ENCODE peak calls at places on chromosomes 13 and 19, in seven cellular contexts. One of them, this sample, is unnamed.

GRCh38 chr13:63435668-63436275 is 2020.1 kb upstream of the PCDH20 start:
- DNase-seq in GM23338: no peak
- DNase-seq in neural progenitor cell: no peak
- DNase-seq in K562: no peak
- DNase-seq in fibroblast of lung: peak; percentile 100
- DNase-seq in PC-9: peak; percentile 40
- DNase-seq in mammary epithelial cell: peak; percentile 64
- DNase-seq in this sample: no peak

GRCh38 chr19:35447870-35448492 is at the start of gene FFAR2:
- DNase-seq in mammary epithelial cell: no peak
- DNase-seq in GM23338: no peak
- DNase-seq in K562: no peak
- DNase-seq in PC-9: no peak
- DNase-seq in fibroblast of lung: no peak
- DNase-seq in neural progenitor cell: no peak
- DNase-seq in this sample: no peak

GRCh38 chr13:108223850-108224503 is 5.8 kb downstream of the ABHD13 start:
- DNase-seq in GM23338: no peak
- DNase-seq in PC-9: no peak
- DNase-seq in K562: no peak
- DNase-seq in fibroblast of lung: no peak
- DNase-seq in neural progenitor cell: no peak
- DNase-seq in mammary epithelial cell: no peak
- DNase-seq in this sample: no peak

GRCh38 chr13:46593403-46593802 is 40.4 kb downstream of the LRCH1 start:
- DNase-seq in GM23338: no peak
- DNase-seq in PC-9: no peak
- DNase-seq in fibroblast of lung: no peak
- DNase-seq in mammary epithelial cell: no peak
- DNase-seq in K562: no peak
- DNase-seq in neural progenitor cell: no peak
- DNase-seq in this sample: no peak

GRCh38 chr19:32041681-32042292 is 303.6 kb upstream of the ZNF507 start:
- DNase-seq in neural progenitor cell: peak; percentile 77
- DNase-seq in mammary epithelial cell: peak; percentile 29
- DNase-seq in GM23338: peak; percentile 74
- DNase-seq in fibroblast of lung: peak; percentile 21
- DNase-seq in PC-9: no peak
- DNase-seq in K562: peak; percentile 59
- DNase-seq in this sample: peak; percentile 69

GRCh38 chr19:23345838-23346237 is 49.4 kb downstream of the ZNF91 start:
- DNase-seq in GM23338: peak; percentile 82
- DNase-seq in PC-9: no peak
- DNase-seq in fibroblast of lung: no peak
- DNase-seq in K562: no peak
- DNase-seq in mammary epithelial cell: no peak
- DNase-seq in neural progenitor cell: peak; percentile 4
- DNase-seq in this sample: no peak

GRCh38 chr19:23785982-23786381 is 27.3 kb upstream of the ZNF681 start:
- DNase-seq in PC-9: no peak
- DNase-seq in GM23338: no peak
- DNase-seq in fibroblast of lung: no peak
- DNase-seq in neural progenitor cell: no peak
- DNase-seq in mammary epithelial cell: no peak
- DNase-seq in K562: no peak
- DNase-seq in this sample: no peak

GRCh38 chr13:28455580-28456194 is 39.2 kb downstream of the FLT1 start:
- DNase-seq in K562: no peak
- DNase-seq in PC-9: no peak
- DNase-seq in fibroblast of lung: no peak
- DNase-seq in neural progenitor cell: no peak
- DNase-seq in GM23338: peak; percentile 71
- DNase-seq in mammary epithelial cell: no peak
- DNase-seq in this sample: no peak

GRCh38 chr13:28338742-28339141 is 156.2 kb downstream of the FLT1 start:
- DNase-seq in mammary epithelial cell: no peak
- DNase-seq in fibroblast of lung: no peak
- DNase-seq in GM23338: no peak
- DNase-seq in K562: no peak
- DNase-seq in neural progenitor cell: no peak
- DNase-seq in PC-9: no peak
- DNase-seq in this sample: no peak

GRCh38 chr13:36357692-36358091 is 11.5 kb upstream of the SPART start:
- DNase-seq in fibroblast of lung: peak; percentile 81
- DNase-seq in K562: no peak
- DNase-seq in GM23338: no peak
- DNase-seq in PC-9: no peak
- DNase-seq in mammary epithelial cell: no peak
- DNase-seq in neural progenitor cell: no peak
- DNase-seq in this sample: no peak

GRCh38 chr13:59468396-59468795 is 695.3 kb downstream of the DIAPH3 start:
- DNase-seq in K562: peak; percentile 48
- DNase-seq in fibroblast of lung: no peak
- DNase-seq in neural progenitor cell: no peak
- DNase-seq in PC-9: no peak
- DNase-seq in GM23338: no peak
- DNase-seq in mammary epithelial cell: no peak
- DNase-seq in this sample: no peak

GRCh38 chr19:7729831-7730285 is 2.1 kb downstream of the CLEC4G start:
- DNase-seq in neural progenitor cell: no peak
- DNase-seq in mammary epithelial cell: no peak
- DNase-seq in fibroblast of lung: no peak
- DNase-seq in K562: no peak
- DNase-seq in GM23338: peak; percentile 80
- DNase-seq in PC-9: no peak
- DNase-seq in this sample: no peak

GRCh38 chr19:367963-368623 is 23.5 kb upstream of the MIER2 start:
- DNase-seq in K562: no peak
- DNase-seq in PC-9: no peak
- DNase-seq in GM23338: no peak
- DNase-seq in mammary epithelial cell: no peak
- DNase-seq in neural progenitor cell: no peak
- DNase-seq in fibroblast of lung: no peak
- DNase-seq in this sample: no peak

GRCh38 chr13:34087791-34088190 is 269.8 kb downstream of the RFC3 start:
- DNase-seq in K562: no peak
- DNase-seq in GM23338: no peak
- DNase-seq in fibroblast of lung: no peak
- DNase-seq in mammary epithelial cell: no peak
- DNase-seq in neural progenitor cell: no peak
- DNase-seq in PC-9: no peak
- DNase-seq in this sample: no peak

GRCh38 chr19:53333071-53333465 is 481 bp upstream of the ZNF845 start:
- DNase-seq in fibroblast of lung: peak; percentile 66
- DNase-seq in PC-9: no peak
- DNase-seq in GM23338: peak; percentile 82
- DNase-seq in K562: no peak
- DNase-seq in neural progenitor cell: peak; percentile 76
- DNase-seq in mammary epithelial cell: no peak
- DNase-seq in this sample: no peak

GRCh38 chr19:11482384-11483050 is 1.7 kb upstream of the ELAVL3 start:
- DNase-seq in mammary epithelial cell: peak; percentile 69
- DNase-seq in fibroblast of lung: peak; percentile 55
- DNase-seq in GM23338: peak; percentile 90
- DNase-seq in neural progenitor cell: peak; percentile 91
- DNase-seq in PC-9: peak; percentile 47
- DNase-seq in K562: peak; percentile 90
- DNase-seq in this sample: peak; percentile 92

GRCh38 chr13:76948139-76948538 is at the start of gene ACOD1:
- DNase-seq in fibroblast of lung: no peak
- DNase-seq in neural progenitor cell: no peak
- DNase-seq in mammary epithelial cell: no peak
- DNase-seq in PC-9: no peak
- DNase-seq in K562: no peak
- DNase-seq in GM23338: no peak
- DNase-seq in this sample: no peak

GRCh38 chr19:4580021-4580901 is 20.8 kb upstream of the SEMA6B start:
- DNase-seq in mammary epithelial cell: no peak
- DNase-seq in PC-9: no peak
- DNase-seq in fibroblast of lung: no peak
- DNase-seq in K562: peak; percentile 71
- DNase-seq in neural progenitor cell: peak; percentile 78
- DNase-seq in GM23338: peak; percentile 89
- DNase-seq in this sample: no peak
- TF ChIP-seq EZH2 in mammary epithelial cell: peak; percentile 67
- TF ChIP-seq EZH2 in PC-9: no peak
- TF ChIP-seq EZH2 in fibroblast of lung: peak; percentile 88
- TF ChIP-seq EZH2 in K562: no peak
- TF ChIP-seq EZH2 in neural progenitor cell: no peak
- TF ChIP-seq EZH2 in GM23338: no peak
- TF ChIP-seq EZH2 in this sample: no peak

DNA sequence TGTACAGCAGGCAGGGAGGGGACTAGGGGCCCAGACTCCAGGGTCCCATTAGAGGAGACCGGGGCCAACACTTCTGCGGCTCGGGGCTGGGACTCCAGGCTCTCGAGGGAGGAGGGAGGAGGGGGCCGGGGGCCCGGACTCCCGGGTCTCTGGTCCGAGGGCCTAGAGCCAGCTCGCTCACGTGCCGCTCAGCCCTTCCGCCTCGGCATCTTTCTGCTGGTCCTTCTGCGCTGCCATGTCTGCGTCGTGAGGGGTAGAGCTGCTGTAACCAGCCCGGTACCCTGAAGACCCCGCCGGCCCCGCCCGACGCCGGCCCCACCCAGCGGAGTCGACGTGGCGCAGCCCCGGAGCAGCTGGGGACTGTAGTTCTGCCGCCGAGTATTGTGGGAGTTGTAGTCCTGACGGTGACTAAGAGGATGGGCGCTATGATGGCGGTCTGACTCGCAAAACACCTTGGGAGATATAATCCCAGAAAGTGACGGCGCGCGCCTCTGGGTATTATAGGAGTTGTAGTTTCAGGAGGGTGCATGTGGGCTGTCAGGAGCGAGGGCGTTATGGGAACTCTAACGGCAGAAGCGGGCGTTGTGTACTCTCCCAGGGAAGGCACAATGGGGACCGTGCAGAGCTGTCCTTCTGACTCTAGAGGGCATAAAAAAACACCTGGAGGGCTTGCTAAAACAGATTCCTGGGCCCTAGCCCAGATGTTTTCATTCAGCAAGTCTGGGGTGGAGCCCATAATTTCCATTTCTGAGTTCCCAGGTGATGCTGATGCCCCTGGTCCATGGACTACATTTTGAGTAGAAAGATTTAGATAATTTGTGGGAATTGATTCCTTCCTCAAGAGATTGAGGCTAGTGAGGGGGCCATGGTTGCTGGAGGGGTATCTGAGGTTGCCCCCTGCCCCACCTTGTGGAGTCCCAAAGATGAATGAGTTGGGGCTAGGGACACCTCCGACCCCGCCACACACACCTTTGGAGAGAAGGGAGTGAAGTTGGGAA is at the start of gene RABAC1:
- DNase-seq in K562: peak; percentile 93
- DNase-seq in neural progenitor cell: peak; percentile 97
- DNase-seq in GM23338: peak; percentile 99
- DNase-seq in mammary epithelial cell: peak; percentile 86
- DNase-seq in PC-9: peak; percentile 84
- DNase-seq in fibroblast of lung: peak; percentile 91
- DNase-seq in this sample: peak; percentile 97
- TF ChIP-seq CTCF in K562: peak; percentile 60
- TF ChIP-seq CTCF in neural progenitor cell: peak; percentile 46
- TF ChIP-seq CTCF in GM23338: peak; percentile 17
- TF ChIP-seq CTCF in mammary epithelial cell: peak; percentile 30
- TF ChIP-seq CTCF in PC-9: peak; percentile 32
- TF ChIP-seq CTCF in fibroblast of lung: peak; percentile 21
- TF ChIP-seq CTCF in this sample: peak; percentile 32

GRCh38 chr19:6133231-6133630 is 2.2 kb upstream of the ACSBG2 start:
- DNase-seq in PC-9: no peak
- DNase-seq in GM23338: no peak
- DNase-seq in mammary epithelial cell: no peak
- DNase-seq in neural progenitor cell: no peak
- DNase-seq in fibroblast of lung: no peak
- DNase-seq in K562: no peak
- DNase-seq in this sample: no peak

GRCh38 chr19:6138066-6138465 is 2.6 kb downstream of the ACSBG2 start:
- DNase-seq in fibroblast of lung: no peak
- DNase-seq in PC-9: no peak
- DNase-seq in mammary epithelial cell: no peak
- DNase-seq in GM23338: no peak
- DNase-seq in K562: no peak
- DNase-seq in neural progenitor cell: no peak
- DNase-seq in this sample: no peak

GRCh38 chr19:6138511-6138910 is 3.0 kb downstream of the ACSBG2 start:
- DNase-seq in K562: no peak
- DNase-seq in fibroblast of lung: no peak
- DNase-seq in PC-9: no peak
- DNase-seq in neural progenitor cell: no peak
- DNase-seq in mammary epithelial cell: no peak
- DNase-seq in GM23338: no peak
- DNase-seq in this sample: no peak

GRCh38 chr19:6132482-6132881 is 3.0 kb upstream of the ACSBG2 start:
- DNase-seq in fibroblast of lung: no peak
- DNase-seq in K562: no peak
- DNase-seq in GM23338: no peak
- DNase-seq in neural progenitor cell: no peak
- DNase-seq in mammary epithelial cell: no peak
- DNase-seq in PC-9: no peak
- DNase-seq in this sample: no peak

GRCh38 chr19:6135367-6135766 is at the start of gene ACSBG2:
- DNase-seq in PC-9: no peak
- DNase-seq in K562: no peak
- DNase-seq in neural progenitor cell: no peak
- DNase-seq in GM23338: peak; percentile 7
- DNase-seq in mammary epithelial cell: no peak
- DNase-seq in fibroblast of lung: no peak
- DNase-seq in this sample: no peak
- H3K4me3 ChIP-seq in PC-9: no peak within 1 kb of the TSS
- H3K4me3 ChIP-seq in K562: no peak within 1 kb of the TSS
- H3K4me3 ChIP-seq in neural progenitor cell: no peak within 1 kb of the TSS
- H3K4me3 ChIP-seq in GM23338: no peak within 1 kb of the TSS
- H3K4me3 ChIP-seq in mammary epithelial cell: no peak within 1 kb of the TSS
- H3K4me3 ChIP-seq in fibroblast of lung: no peak within 1 kb of the TSS
- H3K4me3 ChIP-seq in this sample: no peak within 1 kb of the TSS

DNA sequence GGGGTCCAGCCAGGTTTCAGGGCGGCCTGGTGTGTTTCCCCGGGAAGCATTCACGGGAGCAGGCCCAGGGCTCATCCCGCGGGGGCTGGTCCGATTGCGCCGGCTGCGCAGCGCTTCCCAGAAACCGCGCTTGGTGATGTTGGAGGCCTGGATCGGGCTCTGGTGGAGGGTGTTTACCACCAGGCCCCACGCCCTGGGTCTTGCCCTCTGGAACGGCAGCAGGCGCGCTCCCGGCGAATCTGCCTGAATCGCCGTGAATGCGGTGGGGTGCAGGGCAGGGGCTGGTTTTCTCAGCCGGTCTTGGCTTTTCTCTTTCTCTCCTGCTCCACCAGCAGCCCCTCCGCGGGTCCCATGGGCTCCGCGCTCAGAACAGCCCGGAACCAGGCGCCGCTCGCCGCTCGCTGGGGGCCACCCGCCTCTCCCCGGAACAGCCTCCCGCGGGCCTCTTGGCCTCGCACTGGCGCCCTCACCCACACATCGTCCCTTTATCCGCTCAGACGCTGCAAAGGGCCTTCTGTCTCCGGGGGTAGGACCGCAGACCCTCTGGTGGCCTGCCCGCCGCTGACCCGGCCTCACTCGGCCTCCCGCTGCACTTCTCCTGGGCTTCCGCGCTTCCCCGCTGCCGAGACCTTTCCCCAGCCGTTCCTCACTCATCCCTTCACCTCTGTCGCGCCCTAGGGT is 69.4 kb upstream of the GJB6 start:
- DNase-seq in mammary epithelial cell: no peak
- DNase-seq in fibroblast of lung: peak; percentile 13
- DNase-seq in GM23338: peak; percentile 64
- DNase-seq in neural progenitor cell: peak; percentile 29
- DNase-seq in K562: no peak
- DNase-seq in PC-9: no peak
- DNase-seq in this sample: no peak
- TF ChIP-seq EZH2 in mammary epithelial cell: no peak
- TF ChIP-seq EZH2 in fibroblast of lung: no peak
- TF ChIP-seq EZH2 in GM23338: peak; percentile 38
- TF ChIP-seq EZH2 in neural progenitor cell: no peak
- TF ChIP-seq EZH2 in K562: no peak
- TF ChIP-seq EZH2 in PC-9: no peak
- TF ChIP-seq EZH2 in this sample: no peak